ENCODE peak calls at places on chromosome 4, in eight cellular contexts. X is pulmonary artery endothelial cell; P is mucosa of gallbladder; I is fibroblast of the conjunctiva; U is A549; E is G401; J is fibroblast of pulmonary artery; N is stimulated activated CD4-positive, alpha-beta T cell treated with anti-CD3 and anti-CD28 coated beads, Interleukin-4, amount 100 ng/mL, for 4 hours. G is an unnamed sample.

GRCh38 chr4:111540661-111541060 is 604.6 kb upstream of the FAM241A start:
- DNase-seq in X (no peak), P (no peak), I (no peak), U (no peak), E (no peak), J (no peak), N (no peak), G (no peak)

GRCh38 chr4:6105311-6105911 is 87.2 kb upstream of the C4orf50 start:
- DNase-seq in X (no peak), P (no peak), I (no peak), U (no peak), E (no peak), J (no peak), N (no peak), G (no peak)

GRCh38 chr4:6435010-6435409 is 37.4 kb downstream of the PPP2R2C start:
- DNase-seq in X (no peak), P (no peak), I (no peak), U (peak), E (no peak), J (no peak), N (no peak), G (no peak)

GRCh38 chr4:26579169-26579568 is 4.7 kb upstream of the TBC1D19 start:
- DNase-seq in X (no peak), P (no peak), I (no peak), U (no peak), E (no peak), J (no peak), N (no peak), G (no peak)

GRCh38 chr4:106105697-106106096 is 210.3 kb downstream of the TBCK start:
- DNase-seq in X (no peak), P (no peak), I (no peak), U (no peak), E (no peak), J (no peak), N (no peak), G (no peak)

GRCh38 chr4:184313710-184314659 is 96.3 kb upstream of the ENPP6 start:
- DNase-seq in X (no peak), P (no peak), I (no peak), U (no peak), E (no peak), J (no peak), N (no peak), G (no peak)

GRCh38 chr4:20538922-20539321 is 161.3 kb upstream of the PACRGL start:
- DNase-seq in X (no peak), P (no peak), I (no peak), U (no peak), E (no peak), J (no peak), N (no peak), G (no peak)

GRCh38 chr4:83258463-83258862 is 26.1 kb downstream of the COQ2 start:
- DNase-seq in X (no peak), P (no peak), I (no peak), U (no peak), E (no peak), J (no peak), N (no peak), G (no peak)

G was measured in dermis microvascular lymphatic vessel endothelial cell.